ENCODE peak calls at places on chromosomes 16 and 17, in nine cellular contexts. O, Q, U, C, R, B, G, W and L are unnamed samples.

GRCh38 chr17:39208136-39208535 is 8.1 kb downstream of the RPL19 start:
- DNase-seq in O (no peak), Q (no peak), U (no peak), C (no peak), R (no peak), B (no peak), G (no peak), W (no peak), L (no peak)

GRCh38 chr17:21039839-21040575 is 2.8 kb downstream of the USP22 start:
- DNase-seq in O (no peak), Q (no peak), U (no peak), C (no peak), R (peak; percentile 57), B (no peak), G (peak; percentile 53), W (peak; percentile 57), L (no peak)

GRCh38 chr17:57881143-57881542 is 31.3 kb upstream of the MRPS23 start:
- DNase-seq in O (peak; percentile 67), Q (no peak), U (no peak), C (no peak), R (no peak), B (no peak), G (no peak), W (peak; percentile 92), L (no peak)

GRCh38 chr16:86075488-86075785 is 176.5 kb downstream of the IRF8 start:
- DNase-seq in O (peak; percentile 10), Q (peak; percentile 38), U (no peak), C (no peak), R (no peak), B (no peak), G (no peak), W (no peak), L (no peak)

GRCh38 chr16:46568472-46569230 is 52.5 kb downstream of the SHCBP1 start:
- DNase-seq in O (no peak), Q (no peak), U (no peak), C (no peak), R (no peak), B (no peak), G (no peak), W (no peak), L (no peak)

GRCh38 chr17:48555183-48555615 is 10.3 kb upstream of the HOXB2 start:
- DNase-seq in O (no peak), Q (no peak), U (peak; percentile 76), C (no peak), R (peak; percentile 82), B (no peak), G (no peak), W (peak; percentile 98), L (no peak)

GRCh38 chr16:56634715-56635440 is 2.4 kb downstream of the MT1M start:
- DNase-seq in O (peak; percentile 40), Q (no peak), U (no peak), C (no peak), R (no peak), B (no peak), G (no peak), W (no peak), L (no peak)

GRCh38 chr16:31365131-31365865 is 10.3 kb downstream of the ITGAX start:
- DNase-seq in O (no peak), Q (peak; percentile 5), U (peak; percentile 58), C (no peak), R (no peak), B (no peak), G (no peak), W (no peak), L (peak; percentile 7)

GRCh38 chr16:17336501-17336900 is 134.3 kb downstream of the XYLT1 start:
- DNase-seq in O (no peak), Q (no peak), U (no peak), C (no peak), R (no peak), B (no peak), G (no peak), W (no peak), L (no peak)

GRCh38 chr17:41325126-41325525 is 9.6 kb upstream of the KRTAP17-1 start:
- DNase-seq in O (no peak), Q (no peak), U (no peak), C (no peak), R (no peak), B (no peak), G (no peak), W (no peak), L (no peak)

GRCh38 chr16:9119795-9120194 is 28.4 kb downstream of the HAPSTR1 start:
- DNase-seq in O (no peak), Q (no peak), U (no peak), C (no peak), R (no peak), B (no peak), G (no peak), W (peak; percentile 98), L (no peak)

GRCh38 chr17:27610304-27610676 is 20.7 kb upstream of the LGALS9 start:
- DNase-seq in O (no peak), Q (no peak), U (no peak), C (no peak), R (no peak), B (no peak), G (no peak), W (no peak), L (no peak)

GRCh38 chr17:65771704-65772103 is 210.3 kb upstream of the AXIN2 start:
- DNase-seq in O (no peak), Q (no peak), U (no peak), C (no peak), R (no peak), B (no peak), G (no peak), W (no peak), L (no peak)

GRCh38 chr16:27691717-27692116 is 141.8 kb downstream of the KATNIP start:
- DNase-seq in O (no peak), Q (no peak), U (no peak), C (no peak), R (no peak), B (no peak), G (no peak), W (no peak), L (no peak)

GRCh38 chr16:27692576-27692975 is 142.6 kb downstream of the KATNIP start:
- DNase-seq in O (no peak), Q (no peak), U (no peak), C (no peak), R (no peak), B (no peak), G (no peak), W (no peak), L (no peak)

GRCh38 chr16:27687605-27688004 is 137.7 kb downstream of the KATNIP start:
- DNase-seq in O (no peak), Q (no peak), U (no peak), C (no peak), R (no peak), B (no peak), G (no peak), W (no peak), L (no peak)

GRCh38 chr16:27689711-27690110 is 139.8 kb downstream of the KATNIP start:
- DNase-seq in O (no peak), Q (no peak), U (no peak), C (no peak), R (no peak), B (no peak), G (no peak), W (no peak), L (no peak)

GRCh38 chr16:27690604-27691003 is 140.7 kb downstream of the KATNIP start:
- DNase-seq in O (peak; percentile 52), Q (no peak), U (peak; percentile 49), C (peak; percentile 41), R (no peak), B (no peak), G (peak; percentile 21), W (peak; percentile 26), L (no peak)
- TF ChIP-seq CTCF in O (peak; percentile 84), Q (peak; percentile 48), U (peak; percentile 61), C (peak; percentile 38), R (peak; percentile 42), B (peak; percentile 71), G (peak; percentile 59), W (peak; percentile 56), L (no peak)

GRCh38 chr16:4271176-4272113 is 1.4 kb downstream of the TFAP4 start:
- DNase-seq in O (peak; percentile 95), Q (peak; percentile 90), U (peak; percentile 95), C (peak; percentile 89), R (peak; percentile 89), B (peak; percentile 83), G (peak; percentile 86), W (peak; percentile 88), L (peak; percentile 72)
- TF ChIP-seq CTCF in O (peak; percentile 47), Q (peak; percentile 9), U (peak; percentile 2), C (no peak), R (peak; percentile 16), B (peak; percentile 16), G (no peak), W (no peak), L (no peak)

GRCh38 chr16:3880623-3881498 is at the start of gene CREBBP:
- DNase-seq in O (peak; percentile 86), Q (peak; percentile 81), U (peak; percentile 98), C (peak; percentile 91), R (peak; percentile 38), B (peak; percentile 35), G (peak; percentile 63), W (peak; percentile 83), L (peak; percentile 61)

GRCh38 chr16:3878610-3879009 is 1.9 kb downstream of the CREBBP start:
- DNase-seq in O (no peak), Q (no peak), U (no peak), C (no peak), R (no peak), B (no peak), G (no peak), W (peak; percentile 53), L (no peak)

GRCh38 chr16:3881499-3881995 is 1.0 kb upstream of the CREBBP start:
- DNase-seq in O (peak; percentile 46), Q (no peak), U (no peak), C (no peak), R (no peak), B (no peak), G (no peak), W (no peak), L (no peak)

GRCh38 chr16:3879258-3879886 is 1.1 kb downstream of the CREBBP start:
- DNase-seq in O (peak; percentile 32), Q (no peak), U (no peak), C (peak; percentile 53), R (no peak), B (no peak), G (no peak), W (no peak), L (no peak)

DNA sequence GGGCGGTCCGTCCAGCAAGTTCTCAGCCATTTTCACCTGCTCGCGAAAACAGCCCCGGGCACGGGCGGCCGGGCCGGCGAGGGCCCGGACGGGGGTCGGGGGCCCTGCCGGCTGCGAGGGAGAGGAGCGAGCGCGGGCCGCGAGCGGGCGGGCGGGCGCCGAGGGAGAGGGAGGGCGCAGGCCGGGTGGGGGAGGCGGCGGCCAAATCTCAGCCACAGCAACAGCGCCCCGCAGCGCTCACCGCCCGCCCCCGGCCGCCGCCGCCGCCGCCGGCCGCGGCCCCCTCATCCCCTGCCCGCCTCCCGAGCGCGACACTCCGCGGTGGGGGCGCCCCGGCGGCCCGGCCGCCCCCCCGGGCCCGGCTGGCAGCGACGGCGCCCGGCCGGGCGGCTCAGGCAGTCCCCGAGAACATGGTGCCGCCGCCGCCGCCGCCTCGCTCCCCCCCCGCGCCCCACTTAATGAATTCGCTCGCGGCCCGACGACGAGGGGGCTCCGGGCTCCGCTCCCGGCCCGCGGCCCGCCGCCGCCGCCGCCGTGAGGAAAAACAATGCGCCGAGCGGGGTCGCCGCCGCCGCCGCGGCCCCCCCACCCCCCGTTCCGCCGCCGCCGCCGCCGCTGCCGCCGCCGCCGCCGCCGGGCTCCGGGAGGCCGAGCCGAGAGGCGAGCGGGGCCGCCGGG is 487 bp downstream of the CREBBP start:
- DNase-seq in O (peak; percentile 35), Q (peak; percentile 75), U (peak; percentile 90), C (peak; percentile 77), R (peak; percentile 27), B (no peak), G (no peak), W (peak; percentile 44), L (peak; percentile 37)
- TF ChIP-seq CTCF in O (no peak), Q (no peak), U (peak; percentile 46), C (no peak), R (peak; percentile 74), B (peak; percentile 25), G (no peak), W (peak; percentile 25), L (no peak)

GRCh38 chr17:54749157-54749556 is 151.5 kb upstream of the TOM1L1 start:
- DNase-seq in O (peak; percentile 79), Q (no peak), U (no peak), C (no peak), R (no peak), B (no peak), G (no peak), W (no peak), L (no peak)
- TF ChIP-seq CTCF in O (peak; percentile 64), Q (no peak), U (no peak), C (no peak), R (no peak), B (peak; percentile 14), G (no peak), W (no peak), L (no peak)